ENCODE peak calls at places on chromosomes 12 and 14, in five cellular contexts. Y, L, T, V and F are unnamed samples. For H3K4me1, the result is how much of the 10 kb centered on the place peaks cover.

GRCh38 chr12:89574736-89575208 is 48.9 kb upstream of the POC1B start:
- DNase-seq in T (peak), L (peak), Y (peak), V (no peak), F (no peak)

GRCh38 chr14:28163897-28164296 is 602.7 kb upstream of the FOXG1 start:
- DNase-seq in Y (no peak), L (no peak), T (no peak), V (no peak), F (no peak)

GRCh38 chr12:121530600-121531355 is 50.0 kb downstream of the KDM2B start:
- DNase-seq in Y (no peak), V (peak), T (peak), L (peak), F (no peak)

GRCh38 chr12:124391340-124392261 is 96.7 kb downstream of the RFLNA start:
- DNase-seq in L (peak), Y (no peak), T (no peak), V (peak), F (no peak)

GRCh38 chr14:67358914-67359313 is 690 bp downstream of the ATP6V1D start:
- DNase-seq in T (peak), Y (peak), L (no peak), V (no peak), F (no peak)

GRCh38 chr12:12365931-12366431 is 9.1 kb downstream of the BORCS5 start:
- DNase-seq in Y (no peak), V (no peak), T (no peak), L (peak), F (no peak)

GRCh38 chr12:42507589-42507988 is 82.0 kb downstream of the PRICKLE1 start:
- DNase-seq in L (no peak), Y (no peak), T (no peak), V (no peak), F (no peak)

GRCh38 chr12:32609966-32610365 is 69.1 kb upstream of the DNM1L start:
- DNase-seq in T (no peak), V (no peak), L (no peak), Y (no peak), F (no peak)

GRCh38 chr12:47938594-47938993 is 24.8 kb upstream of the TMEM106C start:
- DNase-seq in V (no peak), Y (no peak), L (no peak), T (no peak), F (no peak)

GRCh38 chr12:44812062-44812461 is 64.1 kb downstream of the NELL2 start:
- DNase-seq in L (no peak), V (no peak), Y (no peak), T (peak), F (peak)

GRCh38 chr12:66036317-66036716 is 94.2 kb downstream of the LLPH start:
- DNase-seq in Y (no peak), L (peak), V (no peak), T (peak), F (no peak)

GRCh38 chr12:116534341-116535121 is 24.6 kb upstream of the MAP1LC3B2 start:
- DNase-seq in Y (no peak), L (peak), V (peak), T (peak), F (no peak)

GRCh38 chr14:37673439-37673838 is 78.0 kb downstream of the TTC6 start:
- DNase-seq in V (no peak), T (no peak), L (no peak), Y (no peak), F (no peak)

GRCh38 chr12:54700301-54700700 is 52.1 kb upstream of the DCD start:
- DNase-seq in Y (no peak), L (no peak), T (peak), V (no peak), F (no peak)

GRCh38 chr12:19801941-19802340 is 362.6 kb downstream of the AEBP2 start:
- DNase-seq in V (no peak), L (no peak), T (no peak), Y (no peak), F (no peak)

GRCh38 chr12:95473947-95474817 is at the start of gene METAP2:
- DNase-seq in Y (peak), L (peak), V (peak), T (peak), F (peak)

GRCh38 chr12:120230326-120230973 is 29.5 kb upstream of the RPLP0 start:
- DNase-seq in T (peak), Y (peak), V (peak), L (peak), F (peak)
- H3K4me3 ChIP-seq in T (no peak), Y (no peak), V (no peak), L (no peak), F (no peak)

GRCh38 chr14:36020120-36021029 is 156.1 kb downstream of the PTCSC3 start:
- DNase-seq in Y (peak), L (no peak), T (peak), V (no peak), F (no peak)

GRCh38 chr14:36022765-36023415 is 153.6 kb downstream of the PTCSC3 start:
- DNase-seq in T (no peak), V (no peak), L (no peak), Y (no peak), F (no peak)

GRCh38 chr14:36019126-36019525 is 157.4 kb downstream of the PTCSC3 start:
- DNase-seq in V (no peak), T (no peak), Y (no peak), L (no peak), F (no peak)

GRCh38 chr14:36021030-36021422 is 155.5 kb downstream of the PTCSC3 start:
- DNase-seq in V (no peak), T (no peak), L (no peak), Y (no peak), F (no peak)

DNA sequence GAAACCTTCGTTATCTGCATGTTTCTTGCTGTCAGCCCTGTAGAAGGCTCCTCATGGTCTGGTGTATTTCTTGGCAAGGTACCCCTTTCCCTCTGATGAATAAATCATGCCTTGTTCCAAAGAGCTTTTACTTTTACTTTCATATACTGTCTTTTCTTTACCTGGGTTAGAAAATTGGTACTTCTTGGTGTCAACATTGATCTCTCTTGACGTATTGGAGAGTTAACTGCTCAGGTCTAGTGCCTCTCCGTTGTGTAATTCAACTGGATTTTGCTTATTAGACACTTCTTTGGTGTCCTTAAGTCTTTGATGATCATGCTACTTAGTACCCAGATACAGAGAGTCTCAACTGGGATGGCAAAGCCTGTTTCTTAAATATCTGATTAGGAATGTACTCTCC is 154.6 kb downstream of the PTCSC3 start:
- DNase-seq in V (no peak), Y (no peak), L (no peak), T (no peak), F (no peak)
- H3K27ac ChIP-seq in V (no peak), Y (peak), L (no peak), T (no peak), F (no peak)

GRCh38 chr14:49966971-49967630 is 74.2 kb downstream of the ARF6 start:
- DNase-seq in T (no peak), Y (no peak), L (peak), V (no peak), F (no peak)

GRCh38 chr14:49972199-49972671 is 79.4 kb downstream of the ARF6 start:
- DNase-seq in Y (no peak), T (peak), V (peak), L (peak), F (no peak)

GRCh38 chr14:49970474-49971147 is 77.7 kb downstream of the ARF6 start:
- DNase-seq in T (no peak), V (no peak), Y (no peak), L (peak), F (no peak)

GRCh38 chr14:49971156-49972141 is 78.6 kb downstream of the ARF6 start:
- DNase-seq in Y (no peak), T (no peak), V (no peak), L (peak), F (no peak)

DNA sequence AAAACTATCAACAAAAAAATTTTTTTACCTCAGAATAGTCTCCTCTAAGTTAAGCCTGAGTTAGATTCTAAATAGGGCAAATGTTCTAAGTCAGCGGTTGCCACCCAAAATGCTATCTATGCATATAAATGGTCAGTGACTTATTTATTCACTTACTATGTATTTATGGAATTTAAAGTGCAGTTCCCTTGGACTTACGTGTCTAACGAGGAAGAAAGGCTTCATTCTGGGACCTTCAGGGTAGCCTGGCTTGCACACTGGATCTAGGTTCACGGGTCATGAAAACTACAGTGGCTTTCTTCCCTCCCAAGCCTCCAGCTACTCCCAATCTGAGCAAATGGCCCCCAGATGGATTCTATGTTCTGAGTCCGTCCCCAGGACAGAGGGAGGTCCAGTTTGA is 77.1 kb downstream of the ARF6 start:
- DNase-seq in V (no peak), Y (no peak), T (no peak), L (no peak), F (no peak)
- H3K4me1 ChIP-seq in V (under half), Y (under half), T (under half), L (under half), F (under half)

GRCh38 chr14:55052259-55052930 is 948 bp downstream of the MAPK1IP1L start:
- DNase-seq in Y (no peak), V (no peak), L (peak), T (no peak), F (no peak)

GRCh38 chr14:55054098-55054497 is 2.7 kb downstream of the MAPK1IP1L start:
- DNase-seq in Y (no peak), L (no peak), T (no peak), V (no peak), F (no peak)

GRCh38 chr14:55051426-55052258 is at the start of gene MAPK1IP1L:
- DNase-seq in Y (peak), T (peak), L (peak), V (peak), F (peak)

GRCh38 chr14:55053018-55053417 is 1.6 kb downstream of the MAPK1IP1L start:
- DNase-seq in V (no peak), T (no peak), L (no peak), Y (no peak), F (no peak)

GRCh38 chr14:55053500-55053899 is 2.1 kb downstream of the MAPK1IP1L start:
- DNase-seq in Y (no peak), L (no peak), V (no peak), T (no peak), F (no peak)
- H3K4me3 ChIP-seq in Y (no peak), L (no peak), V (no peak), T (no peak), F (no peak)

DNA sequence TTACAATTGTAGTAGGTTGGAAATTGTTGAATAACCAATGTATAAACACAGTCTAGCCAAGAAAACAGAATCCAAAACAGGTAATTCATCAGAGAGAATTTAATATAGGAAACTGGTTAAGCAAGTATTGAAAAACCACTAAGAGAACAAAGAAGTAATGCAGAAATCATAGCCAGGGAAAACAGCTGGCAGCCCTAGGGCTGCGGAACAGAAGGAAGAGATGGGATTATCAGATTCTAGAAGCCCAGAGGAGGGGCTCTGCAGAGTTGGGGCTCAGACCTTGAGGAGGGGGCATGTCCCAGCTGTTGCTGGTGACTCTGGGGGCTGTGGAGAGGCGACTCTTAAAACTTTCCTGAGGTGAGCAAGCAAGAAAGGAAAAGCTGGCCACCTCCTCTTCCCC is 49.4 kb downstream of the CD9 start:
- DNase-seq in V (peak), Y (no peak), T (no peak), L (no peak), F (no peak)
- H3K27ac ChIP-seq in V (peak), Y (no peak), T (no peak), L (no peak), F (no peak)

DNA sequence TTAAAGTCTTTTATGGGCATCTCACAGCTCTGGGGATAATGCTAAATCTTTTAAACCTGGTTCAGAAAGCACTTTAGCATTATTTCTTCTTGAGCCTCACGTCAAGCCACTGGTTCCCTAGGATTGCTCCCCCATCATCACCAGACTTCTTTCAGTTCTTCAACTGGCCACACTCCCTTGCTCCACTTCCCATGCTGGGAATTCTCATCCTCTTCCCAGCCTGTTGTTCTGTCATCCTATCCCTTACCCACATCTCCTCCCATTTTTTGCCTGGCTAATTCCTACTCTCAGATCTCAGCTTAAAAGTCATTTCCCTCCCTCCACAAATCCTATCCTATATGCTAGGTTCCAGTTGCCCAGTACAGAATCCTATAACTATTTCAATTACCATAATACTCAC is 14.4 kb downstream of the FERMT2 start:
- DNase-seq in Y (no peak), V (no peak), L (no peak), T (no peak), F (no peak)
- H3K4me1 ChIP-seq in Y (under half), V (under half), L (under half), T (under half), F (under half)

GRCh38 chr14:68475802-68476201 is 317.1 kb downstream of the ZFP36L1 start:
- DNase-seq in Y (no peak), L (no peak), T (no peak), V (no peak), F (no peak)

GRCh38 chr14:68473794-68474193 is 319.1 kb downstream of the ZFP36L1 start:
- DNase-seq in L (no peak), V (no peak), T (no peak), Y (no peak), F (no peak)

GRCh38 chr14:68476965-68477455 is 315.9 kb downstream of the ZFP36L1 start:
- DNase-seq in V (no peak), T (no peak), Y (no peak), L (no peak), F (no peak)

GRCh38 chr14:68474741-68475140 is 318.1 kb downstream of the ZFP36L1 start:
- DNase-seq in T (no peak), Y (no peak), L (no peak), V (no peak), F (no peak)

DNA sequence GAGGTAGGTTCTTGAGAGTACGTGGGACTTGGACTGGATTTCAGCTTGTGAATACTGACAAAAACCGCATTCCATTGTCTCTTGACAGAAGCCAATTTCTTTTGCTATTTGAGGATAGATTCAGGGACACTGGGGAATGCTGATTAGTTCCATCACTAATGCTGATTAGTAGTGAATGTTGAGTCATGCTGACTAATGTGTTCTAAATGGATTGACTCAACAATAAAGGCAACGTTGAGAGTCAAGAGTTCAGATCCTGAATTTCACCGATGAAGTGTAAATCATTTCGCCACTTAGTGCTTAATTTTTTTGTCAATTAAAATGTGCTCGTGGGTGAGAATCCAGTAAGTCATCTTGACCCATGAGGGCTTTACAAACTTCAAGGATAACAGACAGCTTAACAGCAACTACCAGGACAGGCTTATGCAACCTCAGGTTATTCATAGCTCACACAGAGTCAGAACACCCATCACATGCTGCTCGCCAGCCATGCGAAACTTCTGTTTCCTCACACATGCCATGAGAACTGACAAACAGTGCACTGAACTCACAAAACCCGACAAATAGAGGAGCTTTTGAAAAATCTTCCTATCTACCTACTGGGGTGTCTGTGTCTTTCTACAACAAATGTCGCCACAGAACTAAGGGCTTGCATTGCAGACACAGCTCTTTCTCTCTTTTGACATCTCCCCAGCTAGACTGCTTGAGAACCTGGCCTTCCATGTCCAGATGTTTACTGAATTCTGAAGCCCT is 316.5 kb downstream of the ZFP36L1 start:
- DNase-seq in L (peak), T (peak), Y (no peak), V (peak), F (no peak)
- H3K4me3 ChIP-seq in L (no peak), T (no peak), Y (no peak), V (no peak), F (no peak)